ENCODE peak calls at places on chromosomes 2 and 18, in ten cellular contexts. W is kidney; F is right lobe of liver; T is body of pancreas; C is transverse colon; B is cardiac muscle cell; K is CD4-positive, CD25-positive, alpha-beta regulatory T cell; V is CD4-positive, alpha-beta memory T cell; R is IMR-90; I is HepG2. D is an unnamed sample. For H3K4me1, the result is how much of the 10 kb centered on the place peaks cover.

GRCh38 chr18:801137-801536 is 10.9 kb downstream of the YES1 start:
- DNase-seq in C (no peak), V (no peak), T (no peak), W (no peak), R (no peak), I (no peak), F (no peak), B (no peak), K (no peak), D (no peak)

GRCh38 chr2:9844581-9844980 is 1.3 kb downstream of the TAF1B start:
- DNase-seq in F (no peak), K (no peak), W (no peak), I (no peak), V (no peak), B (peak), C (no peak), T (no peak), R (peak), D (no peak)

GRCh38 chr18:68713131-68713530 is 1.8 kb downstream of the TMX3 start:
- DNase-seq in R (no peak), V (no peak), F (no peak), T (no peak), W (peak), K (no peak), B (no peak), I (no peak), C (no peak), D (no peak)

GRCh38 chr18:49613141-49613641 is 51.3 kb downstream of the LIPG start:
- DNase-seq in F (no peak), K (no peak), T (peak), W (peak), C (no peak), V (no peak), R (no peak), B (no peak), I (no peak), D (no peak)

GRCh38 chr2:218852911-218853667 is 6.5 kb upstream of the WNT6 start:
- DNase-seq in V (peak), W (no peak), B (peak), F (no peak), R (peak), I (peak), K (peak), C (peak), T (peak), D (peak)

GRCh38 chr18:10015941-10016819 is 102.4 kb downstream of the VAPA start:
- DNase-seq in I (no peak), B (peak), T (no peak), F (no peak), C (no peak), W (no peak), V (no peak), K (no peak), R (peak), D (peak)

GRCh38 chr2:3626817-3627499 is 31.0 kb upstream of the ALLC start:
- DNase-seq in V (no peak), F (no peak), R (no peak), K (no peak), I (no peak), B (no peak), C (no peak), T (no peak), W (peak), D (no peak)

GRCh38 chr2:159996792-159997546 is 65.4 kb downstream of the PLA2R1 start:
- DNase-seq in T (no peak), I (no peak), K (no peak), C (no peak), R (no peak), V (no peak), F (no peak), W (no peak), B (peak), D (no peak)

GRCh38 chr2:144477943-144478283 is 42.0 kb downstream of the ZEB2 start:
- DNase-seq in V (no peak), I (no peak), B (no peak), T (no peak), R (peak), K (no peak), F (no peak), W (no peak), C (no peak), D (no peak)

GRCh38 chr2:193250389-193250788 is 1055.7 kb upstream of the TMEFF2 start:
- DNase-seq in B (no peak), C (no peak), T (no peak), W (no peak), K (no peak), V (no peak), R (no peak), F (no peak), I (no peak), D (no peak)

GRCh38 chr2:217085543-217085942 is 225.7 kb upstream of the TNP1 start:
- DNase-seq in T (no peak), V (no peak), W (no peak), K (no peak), F (no peak), R (peak), C (no peak), I (no peak), B (no peak), D (no peak)

GRCh38 chr18:22214731-22215528 is 45.5 kb downstream of the GATA6 start:
- DNase-seq in F (no peak), C (no peak), T (no peak), W (no peak), I (no peak), B (peak), K (no peak), R (peak), V (no peak), D (no peak)

DNA sequence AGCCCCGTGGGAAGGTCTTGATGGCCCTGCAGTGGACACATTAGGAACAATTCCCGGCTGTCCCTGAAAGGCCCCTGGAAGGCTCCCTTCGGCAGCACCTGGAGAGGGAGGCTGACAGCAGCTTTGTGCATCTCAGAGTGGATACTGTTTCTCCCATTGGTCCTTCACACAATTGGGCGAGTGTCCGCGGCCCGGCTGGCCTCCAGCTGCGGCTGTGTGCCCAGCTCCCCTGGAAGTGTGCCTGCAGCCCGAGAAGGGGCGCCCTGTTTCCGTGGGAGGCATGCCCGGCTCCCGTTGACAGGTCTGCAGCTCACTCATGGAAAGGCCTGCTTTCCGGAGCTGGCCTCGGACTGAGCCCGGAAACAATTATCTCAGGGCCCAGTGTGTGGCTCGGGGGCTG is 103.7 kb downstream of the LPIN1 start:
- DNase-seq in T (peak), K (no peak), I (no peak), F (no peak), W (no peak), B (no peak), V (no peak), R (no peak), C (no peak), D (no peak)
- H3K27ac ChIP-seq in T (no peak), K (no peak), I (no peak), F (no peak), W (no peak), B (no peak), V (no peak), R (no peak), C (no peak), D (no peak)

DNA sequence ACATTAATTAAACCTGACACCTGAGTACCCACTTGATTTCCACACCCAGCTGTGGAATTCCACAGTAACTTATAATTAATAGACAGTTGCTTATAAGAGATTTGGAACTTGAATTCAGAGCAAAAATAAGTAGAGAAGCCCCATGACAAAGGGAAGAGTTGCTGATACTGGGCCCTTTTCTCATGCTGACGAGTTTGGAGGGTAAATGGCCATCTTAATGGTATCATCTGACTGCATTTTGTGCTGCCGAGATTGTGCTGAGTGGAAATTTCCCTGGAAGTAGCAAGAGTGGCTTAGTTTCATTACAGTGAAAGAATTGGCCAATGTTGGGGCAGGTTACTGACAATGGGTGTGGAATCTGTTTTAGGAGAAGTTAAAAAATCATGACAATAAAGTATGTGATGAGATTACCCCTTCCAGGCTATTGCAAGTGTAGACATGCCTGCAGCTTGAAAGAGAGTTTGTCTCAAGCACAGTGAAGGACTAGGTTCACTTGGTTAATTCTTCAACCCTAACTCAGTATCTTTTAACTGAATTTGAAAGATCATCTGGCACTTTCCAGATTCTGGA is 49.9 kb downstream of the VSNL1 start:
- DNase-seq in I (no peak), B (no peak), T (no peak), C (no peak), W (no peak), R (no peak), V (no peak), K (no peak), F (no peak), D (no peak)
- H3K4me1 ChIP-seq in I (half or more), B (under half), T (under half), C (under half), W (under half), R (under half), V (under half), K (under half), F (under half), D (under half)

GRCh38 chr18:77091366-77091765 is 41.2 kb downstream of the MBP start:
- DNase-seq in V (no peak), K (no peak), F (no peak), I (no peak), C (no peak), B (no peak), R (no peak), W (no peak), T (no peak), D (peak)

GRCh38 chr18:77087391-77088141 is 45.0 kb downstream of the MBP start:
- DNase-seq in T (peak), R (no peak), I (no peak), W (peak), K (no peak), C (peak), F (no peak), B (peak), V (no peak), D (no peak)

GRCh38 chr18:77090546-77091200 is 41.9 kb downstream of the MBP start:
- DNase-seq in B (no peak), R (no peak), V (no peak), C (no peak), T (no peak), K (no peak), F (no peak), I (no peak), W (no peak), D (no peak)

GRCh38 chr18:77088977-77089795 is 43.4 kb downstream of the MBP start:
- DNase-seq in V (no peak), K (no peak), C (no peak), T (peak), B (no peak), F (no peak), R (no peak), W (peak), I (no peak), D (no peak)

DNA sequence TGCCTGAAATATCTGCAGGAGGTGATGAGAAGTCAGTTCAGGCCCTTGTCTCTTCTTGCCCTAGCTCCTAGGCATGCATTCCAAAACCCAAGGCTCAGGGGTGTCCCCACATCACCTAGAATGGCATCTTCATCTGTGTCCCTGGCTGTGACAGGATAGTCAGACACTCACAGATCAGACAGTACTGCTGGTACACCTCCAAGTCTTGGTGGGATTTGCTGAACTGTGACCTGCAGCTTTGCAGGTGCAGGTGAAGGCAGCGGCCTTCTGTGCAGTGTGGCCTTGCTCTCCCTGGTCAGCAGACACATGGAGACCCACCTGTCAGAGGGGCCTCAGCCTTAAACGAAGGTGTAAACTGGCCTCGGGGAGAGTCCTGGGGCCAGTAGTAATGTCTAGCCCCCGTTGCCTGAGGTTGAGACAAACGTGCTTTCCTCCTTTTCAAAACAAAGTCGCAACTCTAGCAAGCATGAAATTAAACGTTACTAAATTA is 42.7 kb downstream of the MBP start:
- DNase-seq in F (no peak), T (no peak), R (no peak), I (no peak), W (no peak), C (no peak), K (no peak), V (no peak), B (no peak), D (no peak)
- H3K27ac ChIP-seq in F (no peak), T (peak), R (no peak), I (no peak), W (peak), C (no peak), K (no peak), V (no peak), B (no peak), D (peak)

GRCh38 chr2:203996692-203997091 is 60.1 kb downstream of the ICOS start:
- DNase-seq in K (no peak), B (no peak), F (no peak), V (no peak), C (no peak), R (no peak), T (no peak), W (no peak), I (no peak), D (no peak)
- H3K4me1 ChIP-seq in K (half or more), B (under half), F (under half), V (half or more), C (under half), R (under half), T (under half), W (under half), I (under half), D (under half)

GRCh38 chr2:14713248-14713647 is 80.7 kb downstream of the LRATD1 start:
- DNase-seq in V (no peak), T (no peak), K (no peak), R (no peak), C (no peak), W (no peak), B (no peak), I (no peak), F (no peak), D (no peak)
- H3K27ac ChIP-seq in V (no peak), T (no peak), K (no peak), R (no peak), C (no peak), W (no peak), B (no peak), I (no peak), F (no peak), D (no peak)

DNA sequence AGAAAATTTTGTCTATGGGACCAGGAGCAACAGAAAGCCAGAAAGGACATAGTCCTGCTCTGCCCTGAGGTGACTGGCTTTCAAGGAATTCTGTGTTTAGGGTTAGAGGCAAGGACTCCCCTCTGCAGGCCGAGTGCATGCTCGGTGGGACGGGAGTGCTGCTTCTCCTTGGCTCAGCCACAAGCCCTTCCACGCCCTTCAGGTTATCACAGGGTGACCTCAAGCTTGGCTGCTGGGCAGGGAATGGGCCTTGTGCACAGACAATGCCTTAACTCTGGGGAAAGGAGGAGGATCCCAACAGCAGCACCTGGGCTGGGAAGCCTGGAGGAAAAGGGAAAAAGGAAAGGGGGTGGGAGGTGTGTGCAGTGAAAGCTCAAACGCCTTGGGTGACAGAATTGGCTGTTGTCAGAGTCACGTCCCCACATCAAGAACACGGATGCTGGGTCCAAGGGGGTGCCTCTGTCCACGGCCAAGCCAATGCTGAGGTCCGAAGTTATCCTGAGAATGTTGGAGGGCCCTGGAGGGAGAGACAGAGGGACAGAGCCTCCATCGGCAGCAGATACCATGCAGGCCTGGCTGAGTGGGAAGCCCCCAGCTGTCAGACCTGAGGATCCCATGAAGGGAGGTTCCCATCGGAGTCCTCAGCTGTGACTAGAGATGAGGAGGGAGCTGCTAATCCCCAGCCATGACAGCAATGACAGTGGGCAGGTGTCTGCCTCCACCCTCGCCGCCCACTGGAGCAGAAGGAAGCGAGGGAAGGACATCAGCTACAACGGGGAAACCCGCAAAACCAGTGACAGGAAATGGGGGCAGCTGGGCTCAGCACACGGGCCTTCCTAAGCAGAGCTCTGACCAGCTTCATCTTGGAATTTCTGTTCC is 32.5 kb downstream of the FAM178B start:
- DNase-seq in K (no peak), V (no peak), T (no peak), C (no peak), I (no peak), B (no peak), R (no peak), W (no peak), F (peak), D (no peak)
- H3K4me1 ChIP-seq in K (under half), V (under half), T (under half), C (under half), I (under half), B (under half), R (under half), W (under half), F (under half), D (under half)

DNA sequence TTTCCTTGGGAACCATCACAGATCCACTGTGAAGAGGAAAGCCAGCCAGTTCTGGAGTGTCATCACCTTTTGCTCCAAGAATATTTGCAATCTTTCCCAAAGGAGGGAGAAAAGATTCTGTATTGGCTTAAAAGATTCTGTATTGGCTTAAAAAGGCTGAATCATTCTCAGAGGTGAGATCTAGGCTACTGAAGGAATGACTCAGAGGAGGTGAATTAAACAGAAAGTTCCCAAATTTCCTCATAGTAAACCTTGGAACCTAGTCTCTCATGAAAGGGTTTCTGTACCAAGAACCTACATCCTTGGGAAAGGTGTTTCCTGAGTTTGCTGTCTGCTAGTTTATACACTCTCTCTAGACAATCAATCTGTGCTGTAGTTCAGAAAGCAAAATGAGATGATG is 34.1 kb upstream of the GRB14 start:
- DNase-seq in R (no peak), K (no peak), B (no peak), F (no peak), V (no peak), T (no peak), C (no peak), I (no peak), W (no peak), D (no peak)
- H3K27ac ChIP-seq in R (no peak), K (no peak), B (no peak), F (no peak), V (no peak), T (no peak), C (no peak), I (no peak), W (no peak), D (no peak)

GRCh38 chr2:188788621-188789020 is 185.6 kb upstream of the COL3A1 start:
- DNase-seq in I (no peak), B (peak), K (no peak), W (no peak), T (peak), C (peak), V (no peak), R (peak), F (no peak), D (peak)

GRCh38 chr2:188787661-188788044 is 186.5 kb upstream of the COL3A1 start:
- DNase-seq in C (no peak), R (no peak), B (peak), I (no peak), V (no peak), W (no peak), T (no peak), K (no peak), F (no peak), D (no peak)

GRCh38 chr2:188786368-188786781 is 187.8 kb upstream of the COL3A1 start:
- DNase-seq in W (no peak), K (no peak), I (no peak), R (peak), C (no peak), B (peak), F (no peak), V (no peak), T (peak), D (no peak)

GRCh38 chr2:188785515-188785914 is 188.7 kb upstream of the COL3A1 start:
- DNase-seq in V (no peak), B (peak), W (no peak), R (no peak), K (no peak), T (no peak), F (no peak), C (no peak), I (no peak), D (no peak)

DNA sequence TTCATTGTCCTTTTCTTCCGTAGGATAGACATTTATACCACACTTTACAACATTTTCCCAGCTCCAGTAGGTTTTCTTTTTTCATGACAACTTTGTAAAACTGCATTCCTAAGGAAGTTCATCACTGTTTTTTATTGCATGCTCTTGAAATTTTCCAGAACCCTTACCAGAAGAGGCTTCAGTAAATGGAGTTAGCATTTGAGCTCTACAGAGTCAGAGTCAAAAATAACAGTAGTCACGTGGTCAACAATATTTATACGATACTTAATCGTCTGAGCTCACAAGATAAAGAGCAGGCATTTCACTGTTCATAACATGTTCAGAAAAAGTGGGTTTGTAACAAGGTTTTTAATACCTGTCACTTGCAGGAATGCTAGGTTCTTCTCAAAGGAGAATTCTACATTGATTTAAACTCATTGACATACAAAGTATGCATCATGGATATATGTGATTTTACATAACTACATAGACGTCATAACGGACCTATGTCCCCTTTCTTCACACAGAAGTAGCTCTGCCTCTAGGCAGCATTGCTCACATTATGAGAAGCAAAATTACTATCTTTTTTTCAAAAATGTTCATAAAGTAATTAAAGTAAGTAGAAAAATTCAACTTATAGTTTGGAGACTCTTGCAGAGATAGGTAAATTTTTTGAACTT is 187.0 kb upstream of the COL3A1 start:
- DNase-seq in T (no peak), V (no peak), B (peak), F (no peak), I (no peak), K (no peak), W (no peak), C (no peak), R (peak), D (no peak)
- H3K4me1 ChIP-seq in T (under half), V (under half), B (under half), F (under half), I (under half), K (under half), W (under half), C (under half), R (under half), D (under half)

D was measured in suprapubic skin.